ENCODE peak calls at places on chromosomes 5 and 9, in five cellular contexts. B is SK-N-SH, P is heart right ventricle, J is mammary epithelial cell, Y is MM.1S. W is an unnamed sample.
A peak's percentile ranks its signal among the peaks of the same experiment; 100 is the strongest.

GRCh38 chr9:24464321-24464951 is 81.3 kb downstream of the IZUMO3 start:
- DNase-seq in B (no peak), J (peak; percentile 52), P (no peak), Y (no peak), W (no peak)

GRCh38 chr5:180070726-180071417 is 687 bp downstream of the RNF130 start:
- DNase-seq in P (peak; percentile 31), B (peak; percentile 75), Y (no peak), J (peak; percentile 64), W (no peak)

GRCh38 chr5:159953609-159954008 is 37.3 kb downstream of the ADRA1B start:
- DNase-seq in J (no peak), P (no peak), B (no peak), Y (no peak), W (no peak)

GRCh38 chr5:178242416-178242815 is 9.8 kb upstream of the PHYKPL start:
- DNase-seq in P (no peak), B (no peak), J (no peak), Y (no peak), W (no peak)

GRCh38 chr5:72328172-72328571 is 8.0 kb downstream of the PTCD2 start:
- DNase-seq in Y (no peak), P (peak; percentile 68), J (peak; percentile 55), B (peak; percentile 12), W (peak; percentile 60)

GRCh38 chr9:119639287-119639955 is 270.2 kb upstream of the BRINP1 start:
- DNase-seq in J (no peak), B (peak; percentile 27), Y (no peak), P (no peak), W (no peak)

GRCh38 chr5:63401434-63402046 is 560.7 kb downstream of the HTR1A start:
- DNase-seq in B (peak; percentile 27), P (peak; percentile 54), J (peak; percentile 45), Y (peak; percentile 78), W (peak; percentile 2)

GRCh38 chr5:78472469-78473106 is 112.2 kb downstream of the SCAMP1 start:
- DNase-seq in Y (no peak), B (no peak), J (peak; percentile 18), P (no peak), W (no peak)

GRCh38 chr9:107361816-107362215 is 78.7 kb downstream of the RAD23B start:
- DNase-seq in Y (peak; percentile 64), J (peak; percentile 80), B (no peak), P (no peak), W (no peak)

GRCh38 chr9:132228062-132228461 is 66.2 kb downstream of the NTNG2 start:
- DNase-seq in P (no peak), B (no peak), J (no peak), Y (no peak), W (no peak)

GRCh38 chr9:132221941-132222340 is 60.1 kb downstream of the NTNG2 start:
- DNase-seq in P (no peak), B (no peak), Y (no peak), J (no peak), W (no peak)

GRCh38 chr9:132220069-132220468 is 58.2 kb downstream of the NTNG2 start:
- DNase-seq in B (no peak), P (no peak), J (no peak), Y (no peak), W (no peak)

GRCh38 chr9:132226571-132227430 is 64.9 kb downstream of the NTNG2 start:
- DNase-seq in P (no peak), Y (no peak), B (no peak), J (no peak), W (no peak)

DNA sequence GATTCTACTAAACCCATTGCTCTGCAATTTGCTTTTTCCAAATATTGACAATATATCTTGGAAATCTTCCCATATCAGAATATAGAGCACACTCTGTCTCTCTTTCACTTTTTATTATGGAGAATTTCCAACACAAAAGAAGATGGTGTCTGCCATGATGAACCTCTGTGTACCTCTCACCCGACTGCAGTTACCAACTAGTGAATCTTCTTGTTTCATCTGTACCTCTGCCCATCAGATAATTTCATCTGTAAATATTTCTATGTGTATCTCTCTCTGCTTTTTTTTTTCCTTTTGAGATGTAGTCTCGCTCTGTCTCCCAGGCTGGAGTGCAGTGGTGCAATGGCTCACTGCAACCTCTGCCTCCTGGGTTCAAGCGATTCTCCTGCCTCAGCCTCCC is 62.8 kb downstream of the NTNG2 start:
- DNase-seq in Y (no peak), B (no peak), J (no peak), P (no peak), W (no peak)
- H3K27ac ChIP-seq in Y (no peak overlapping the region), B (no peak overlapping the region), J (no peak overlapping the region), P (no peak overlapping the region), W (no peak overlapping the region)

GRCh38 chr5:16737620-16738364 is 121.0 kb upstream of the RETREG1 start:
- DNase-seq in Y (no peak), J (no peak), B (no peak), P (no peak), W (no peak)
- H3K27ac ChIP-seq in Y (no peak overlapping the region), J (peak overlapping the region; percentile 38), B (no peak overlapping the region), P (no peak overlapping the region), W (peak overlapping the region; percentile 99)

GRCh38 chr5:40572947-40573346 is 106.8 kb upstream of the PTGER4 start:
- DNase-seq in P (peak; percentile 49), B (no peak), Y (no peak), J (no peak), W (no peak)
- H3K27ac ChIP-seq in P (peak overlapping the region; percentile 67), B (no peak overlapping the region), Y (no peak overlapping the region), J (no peak overlapping the region), W (no peak overlapping the region)

GRCh38 chr9:36037580-36038169 is 962 bp downstream of the RECK start:
- DNase-seq in J (peak; percentile 57), B (peak; percentile 41), Y (peak; percentile 10), P (no peak), W (no peak)
- H3K27ac ChIP-seq in J (peak overlapping the region; percentile 56), B (peak overlapping the region; percentile 79), Y (no peak overlapping the region), P (peak overlapping the region; percentile 88), W (no peak overlapping the region)

DNA sequence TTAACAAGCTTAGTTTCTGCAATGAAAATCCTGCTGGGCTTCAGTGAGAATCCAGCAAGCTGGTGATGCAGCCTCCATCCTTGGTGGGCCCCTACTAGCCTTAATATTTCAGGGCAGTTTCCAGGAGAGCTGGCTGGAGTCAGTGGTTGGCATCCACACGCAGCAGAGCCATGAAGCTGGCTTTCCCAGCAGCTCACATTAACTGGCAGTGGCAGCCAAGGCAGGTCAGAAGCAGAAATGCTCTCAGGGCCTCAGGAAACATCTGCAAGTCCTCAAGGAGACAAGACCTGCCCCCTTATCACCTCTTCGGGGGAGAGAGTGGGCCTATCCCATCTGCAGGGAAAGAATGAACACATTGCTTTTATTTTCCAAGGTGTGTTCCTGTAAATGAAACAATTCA is 20.7 kb upstream of the MEGF9 start:
- DNase-seq in B (no peak), J (no peak), Y (no peak), P (no peak), W (no peak)
- H3K27ac ChIP-seq in B (no peak overlapping the region), J (no peak overlapping the region), Y (no peak overlapping the region), P (peak overlapping the region; percentile 59), W (peak overlapping the region; percentile 27)

GRCh38 chr9:33350310-33350709 is 52.1 kb downstream of the AQP7 start:
- DNase-seq in J (peak; percentile 65), Y (no peak), P (no peak), B (no peak), W (no peak)
- H3K27ac ChIP-seq in J (peak overlapping the region; percentile 16), Y (no peak overlapping the region), P (peak overlapping the region; percentile 41), B (peak overlapping the region; percentile 75), W (no peak overlapping the region)

DNA sequence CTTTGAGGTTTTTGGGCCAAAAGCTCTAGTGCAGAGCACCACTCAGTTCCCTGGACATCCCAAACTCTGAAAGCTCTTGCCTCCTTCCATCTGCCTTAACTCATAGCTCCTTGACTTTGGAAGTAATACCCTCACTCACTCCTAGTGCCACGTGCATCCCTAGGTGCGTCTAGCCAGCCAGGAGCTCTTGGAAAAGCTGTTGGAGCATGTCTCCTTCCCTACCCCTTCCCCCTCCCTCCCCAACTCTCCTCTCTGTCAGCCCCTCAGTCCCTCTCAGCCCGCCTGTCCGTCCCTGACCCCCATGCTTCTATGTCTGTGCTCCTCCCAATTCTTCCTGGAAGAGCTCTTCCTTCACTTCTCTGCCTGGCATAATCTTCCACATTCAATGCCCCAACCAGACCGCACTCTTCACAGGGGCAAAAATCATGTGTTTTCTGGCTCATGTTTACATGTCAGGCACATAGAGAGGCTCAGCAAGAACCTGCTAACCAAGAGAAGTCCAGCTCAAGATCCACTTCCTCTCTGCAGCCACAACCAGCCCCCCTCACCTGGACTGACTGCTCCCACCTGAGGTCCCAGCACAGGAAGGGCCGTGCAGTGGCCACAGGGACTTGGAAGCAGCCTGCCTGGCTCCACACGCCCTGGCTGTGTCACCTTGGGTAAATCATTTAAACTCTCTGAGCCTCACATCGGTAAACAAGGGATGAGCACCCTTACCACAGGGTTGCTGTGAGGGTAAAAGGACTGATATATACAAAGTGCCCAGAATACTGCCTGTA is 58.4 kb downstream of the WHRN start:
- DNase-seq in P (no peak), B (no peak), Y (no peak), J (no peak), W (no peak)
- H3K27ac ChIP-seq in P (no peak overlapping the region), B (peak overlapping the region; percentile 58), Y (no peak overlapping the region), J (no peak overlapping the region), W (no peak overlapping the region)